ENCODE peak calls at places on chromosomes 11 and 22, in four cellular contexts. Z is frontal cortex; U is neural crest cell; A is activated CD4-positive, alpha-beta T cell treated with anti-CD3 and anti-CD28 coated beads for 24 hours. C is an unnamed sample.

GRCh38 chr22:36339171-36340065 is 48.3 kb downstream of the MYH9 start:
- DNase-seq in Z (no peak), U (no peak), A (peak; percentile 34), C (no peak)

GRCh38 chr11:63553759-63554158 is 9.4 kb downstream of the PLAAT2 start:
- DNase-seq in Z (no peak), U (no peak), A (no peak), C (peak; percentile 44)

GRCh38 chr11:43736502-43737193 is 56.1 kb downstream of the HSD17B12 start:
- DNase-seq in Z (peak; percentile 24), U (no peak), A (no peak), C (no peak)

GRCh38 chr11:124760806-124761205 is 1.3 kb downstream of the ESAM start:
- DNase-seq in Z (no peak), U (no peak), A (no peak), C (no peak)

GRCh38 chr11:125070699-125071254 is 7.7 kb downstream of the SLC37A2 start:
- DNase-seq in Z (no peak), U (no peak), A (no peak), C (no peak)

GRCh38 chr11:6681949-6682348 is 1.2 kb downstream of the MRPL17 start:
- DNase-seq in Z (no peak), U (no peak), A (no peak), C (no peak)

GRCh38 chr11:17760102-17761029 is 25.8 kb downstream of the KCNC1 start:
- DNase-seq in Z (no peak), U (no peak), A (no peak), C (no peak)

GRCh38 chr11:19199766-19200165 is 2.0 kb downstream of the CSRP3 start:
- DNase-seq in Z (no peak), U (no peak), A (no peak), C (no peak)

GRCh38 chr11:3357994-3358676 is 20.8 kb downstream of the ZNF195 start:
- DNase-seq in Z (no peak), U (no peak), A (no peak), C (no peak)

GRCh38 chr22:29765905-29766631 is 739 bp downstream of the ZMAT5 start:
- DNase-seq in Z (no peak), U (no peak), A (no peak), C (no peak)

GRCh38 chr11:17648528-17648927 is 70.8 kb upstream of the MYOD1 start:
- DNase-seq in Z (peak; percentile 1), U (no peak), A (no peak), C (no peak)

GRCh38 chr11:67382481-67383136 is 9.2 kb upstream of the RAD9A start:
- DNase-seq in Z (peak; percentile 85), U (peak; percentile 82), A (peak; percentile 80), C (peak; percentile 74)

GRCh38 chr11:106540001-106540400 is 462.5 kb downstream of the AASDHPPT start:
- DNase-seq in Z (no peak), U (no peak), A (no peak), C (no peak)

GRCh38 chr22:20602589-20603164 is 95.3 kb downstream of the MED15 start:
- DNase-seq in Z (no peak), U (no peak), A (no peak), C (no peak)

GRCh38 chr22:50268655-50269113 is 1.5 kb downstream of the MAPK11 start:
- DNase-seq in Z (no peak), U (no peak), A (no peak), C (no peak)

GRCh38 chr11:64854534-64855502 is 10.4 kb upstream of the CDC42BPG start:
- DNase-seq in Z (peak; percentile 65), U (no peak), A (no peak), C (no peak)

GRCh38 chr11:106670069-106670468 is 348.2 kb downstream of the GUCY1A2 start:
- DNase-seq in Z (no peak), U (no peak), A (no peak), C (no peak)

GRCh38 chr11:71080239-71081097 is 171.9 kb downstream of the SHANK2 start:
- DNase-seq in Z (peak; percentile 72), U (peak; percentile 79), A (peak; percentile 36), C (no peak)

GRCh38 chr11:122305426-122305825 is 189.4 kb upstream of the BLID start:
- DNase-seq in Z (no peak), U (no peak), A (no peak), C (no peak)

GRCh38 chr11:71947498-71947897 is 18.7 kb downstream of the RNF121 start:
- DNase-seq in Z (no peak), U (no peak), A (no peak), C (no peak)

GRCh38 chr22:45105281-45105700 is 58.4 kb upstream of the NUP50 start:
- DNase-seq in Z (no peak), U (no peak), A (no peak), C (no peak)

GRCh38 chr11:121652982-121653381 is 200.2 kb upstream of the SORL1-AS1 start:
- DNase-seq in Z (no peak), U (peak; percentile 33), A (no peak), C (no peak)

GRCh38 chr11:69974528-69974927 is 103.6 kb upstream of the ANO1 start:
- DNase-seq in Z (no peak), U (no peak), A (no peak), C (no peak)

GRCh38 chr11:74612877-74613276 is 20.5 kb downstream of the POLD3 start:
- DNase-seq in Z (no peak), U (no peak), A (no peak), C (no peak)

GRCh38 chr11:89633125-89633695 is 76.9 kb upstream of the TRIM77 start:
- DNase-seq in Z (no peak), U (no peak), A (no peak), C (no peak)

GRCh38 chr11:58965246-58965985 is 26.1 kb downstream of the GLYATL1 start:
- DNase-seq in Z (no peak), U (no peak), A (no peak), C (no peak)

GRCh38 chr11:61888043-61888442 is 3.3 kb downstream of the FADS3 start:
- DNase-seq in Z (no peak), U (no peak), A (no peak), C (no peak)

GRCh38 chr11:17347676-17348075 is 3.9 kb upstream of the NCR3LG1 start:
- DNase-seq in Z (no peak), U (no peak), A (no peak), C (no peak)

GRCh38 chr11:116535954-116536353 is 236.8 kb downstream of the BUD13 start:
- DNase-seq in Z (no peak), U (no peak), A (no peak), C (no peak)

GRCh38 chr11:46914910-46915309 is 3.4 kb downstream of the LRP4 start:
- DNase-seq in Z (no peak), U (no peak), A (no peak), C (no peak)

GRCh38 chr11:125167954-125168821 is 3.6 kb downstream of the PKNOX2 start:
- DNase-seq in Z (no peak), U (no peak), A (no peak), C (no peak)

GRCh38 chr11:130429983-130430382 is 1.6 kb upstream of the ADAMTS8 start:
- DNase-seq in Z (no peak), U (no peak), A (no peak), C (no peak)

GRCh38 chr22:40728731-40729189 is 49.5 kb downstream of the MCHR1 start:
- DNase-seq in Z (no peak), U (no peak), A (peak; percentile 34), C (peak; percentile 83)

GRCh38 chr22:35977136-35977535 is 51.5 kb downstream of the RBFOX2 start:
- DNase-seq in Z (no peak), U (no peak), A (no peak), C (no peak)

GRCh38 chr22:44584256-44584902 is 86.3 kb upstream of the RTL6 start:
- DNase-seq in Z (no peak), U (no peak), A (no peak), C (no peak)

GRCh38 chr11:128502736-128503135 is 84.6 kb downstream of the ETS1 start:
- DNase-seq in Z (no peak), U (no peak), A (no peak), C (no peak)

GRCh38 chr11:131688056-131688693 is 317.8 kb downstream of the NTM start:
- DNase-seq in Z (peak; percentile 92), U (peak; percentile 69), A (peak; percentile 21), C (no peak)

GRCh38 chr22:21069375-21069774 is 23.6 kb downstream of the LRRC74B start:
- DNase-seq in Z (no peak), U (no peak), A (no peak), C (no peak)